ENCODE peak calls at places on chromosomes 11 and 22, in four cellular contexts. One of them, this sample, is unnamed.

GRCh38 chr11:110809800-110810199 is 97.6 kb upstream of the ARHGAP20 start:
- DNase-seq in prostate gland: no peak
- DNase-seq in NCI-H1930: no peak
- DNase-seq in T-cell: no peak
- DNase-seq in this sample: no peak

GRCh38 chr11:71180694-71181466 is 71.5 kb downstream of the SHANK2 start:
- DNase-seq in prostate gland: no peak
- DNase-seq in NCI-H1930: no peak
- DNase-seq in T-cell: no peak
- DNase-seq in this sample: no peak

GRCh38 chr11:124608146-124608545 is 3.1 kb upstream of the PANX3 start:
- DNase-seq in prostate gland: no peak
- DNase-seq in NCI-H1930: no peak
- DNase-seq in T-cell: no peak
- DNase-seq in this sample: no peak

GRCh38 chr11:61778920-61779650 is 13.3 kb downstream of the TMEM258 start:
- DNase-seq in prostate gland: no peak
- DNase-seq in NCI-H1930: no peak
- DNase-seq in T-cell: no peak
- DNase-seq in this sample: no peak

GRCh38 chr11:13972033-13972910 is 9.7 kb downstream of the SPON1 start:
- DNase-seq in prostate gland: peak; percentile 41
- DNase-seq in NCI-H1930: no peak
- DNase-seq in T-cell: no peak
- DNase-seq in this sample: no peak

GRCh38 chr11:61162092-61162935 is 1.1 kb upstream of the VPS37C start:
- DNase-seq in prostate gland: no peak
- DNase-seq in NCI-H1930: peak; percentile 48
- DNase-seq in T-cell: no peak
- DNase-seq in this sample: no peak

GRCh38 chr22:25141994-25142620 is 57.6 kb upstream of the CRYBB3 start:
- DNase-seq in prostate gland: no peak
- DNase-seq in NCI-H1930: no peak
- DNase-seq in T-cell: no peak
- DNase-seq in this sample: no peak

GRCh38 chr22:28560005-28560742 is 119.5 kb downstream of the TTC28 start:
- DNase-seq in prostate gland: no peak
- DNase-seq in NCI-H1930: no peak
- DNase-seq in T-cell: no peak
- DNase-seq in this sample: no peak

GRCh38 chr11:2518112-2518982 is 73.5 kb downstream of the KCNQ1 start:
- DNase-seq in prostate gland: no peak
- DNase-seq in NCI-H1930: no peak
- DNase-seq in T-cell: no peak
- DNase-seq in this sample: peak; percentile 34

GRCh38 chr11:100687630-100688395 is 725 bp downstream of the ARHGAP42 start:
- DNase-seq in prostate gland: peak; percentile 42
- DNase-seq in NCI-H1930: no peak
- DNase-seq in T-cell: no peak
- DNase-seq in this sample: peak; percentile 54

GRCh38 chr11:119697445-119697844 is 31.6 kb downstream of the NECTIN1 start:
- DNase-seq in prostate gland: no peak
- DNase-seq in NCI-H1930: no peak
- DNase-seq in T-cell: no peak
- DNase-seq in this sample: no peak

GRCh38 chr11:88553204-88553603 is 215.7 kb upstream of the CTSC start:
- DNase-seq in prostate gland: no peak
- DNase-seq in NCI-H1930: no peak
- DNase-seq in T-cell: no peak
- DNase-seq in this sample: no peak

GRCh38 chr11:33732176-33732575 is 4.0 kb downstream of the CD59 start:
- DNase-seq in prostate gland: no peak
- DNase-seq in NCI-H1930: no peak
- DNase-seq in T-cell: no peak
- DNase-seq in this sample: no peak

GRCh38 chr11:73236879-73237278 is 18.8 kb downstream of the P2RY2 start:
- DNase-seq in prostate gland: no peak
- DNase-seq in NCI-H1930: peak; percentile 13
- DNase-seq in T-cell: no peak
- DNase-seq in this sample: peak; percentile 70

GRCh38 chr11:65773784-65774411 is 6.9 kb downstream of the AP5B1 start:
- DNase-seq in prostate gland: no peak
- DNase-seq in NCI-H1930: no peak
- DNase-seq in T-cell: no peak
- DNase-seq in this sample: no peak

GRCh38 chr22:24803064-24803542 is 2.9 kb upstream of the SGSM1 start:
- DNase-seq in prostate gland: no peak
- DNase-seq in NCI-H1930: no peak
- DNase-seq in T-cell: no peak
- DNase-seq in this sample: no peak

GRCh38 chr22:36411589-36412258 is 24.0 kb upstream of the MYH9 start:
- DNase-seq in prostate gland: no peak
- DNase-seq in NCI-H1930: no peak
- DNase-seq in T-cell: no peak
- DNase-seq in this sample: no peak

GRCh38 chr22:47299211-47299878 is 536.9 kb downstream of the TBC1D22A start:
- DNase-seq in prostate gland: no peak
- DNase-seq in NCI-H1930: no peak
- DNase-seq in T-cell: no peak
- DNase-seq in this sample: no peak

GRCh38 chr22:23828800-23829680 is 9.8 kb downstream of the DERL3 start:
- DNase-seq in prostate gland: no peak
- DNase-seq in NCI-H1930: no peak
- DNase-seq in T-cell: no peak
- DNase-seq in this sample: peak; percentile 14

GRCh38 chr22:29814003-29814402 is 24.1 kb downstream of the ASCC2 start:
- DNase-seq in prostate gland: no peak
- DNase-seq in NCI-H1930: no peak
- DNase-seq in T-cell: no peak
- DNase-seq in this sample: no peak

GRCh38 chr22:19955241-19956128 is 13.9 kb upstream of the TXNRD2 start:
- DNase-seq in prostate gland: peak; percentile 58
- DNase-seq in NCI-H1930: no peak
- DNase-seq in T-cell: no peak
- DNase-seq in this sample: peak; percentile 37

GRCh38 chr11:125275905-125276634 is 111.5 kb downstream of the PKNOX2 start:
- DNase-seq in prostate gland: no peak
- DNase-seq in NCI-H1930: no peak
- DNase-seq in T-cell: no peak
- DNase-seq in this sample: no peak

GRCh38 chr11:10322401-10322800 is 17.5 kb downstream of the ADM start:
- DNase-seq in prostate gland: no peak
- DNase-seq in NCI-H1930: no peak
- DNase-seq in T-cell: no peak
- DNase-seq in this sample: no peak

GRCh38 chr11:47192111-47192510 is 5.9 kb upstream of the PACSIN3 start:
- DNase-seq in prostate gland: no peak
- DNase-seq in NCI-H1930: no peak
- DNase-seq in T-cell: no peak
- DNase-seq in this sample: no peak

GRCh38 chr11:102806296-102806695 is 8.3 kb upstream of the MMP1 start:
- DNase-seq in prostate gland: no peak
- DNase-seq in NCI-H1930: no peak
- DNase-seq in T-cell: no peak
- DNase-seq in this sample: no peak

GRCh38 chr11:86499723-86500129 is 125.0 kb downstream of the CCDC81 start:
- DNase-seq in prostate gland: no peak
- DNase-seq in NCI-H1930: no peak
- DNase-seq in T-cell: no peak
- DNase-seq in this sample: no peak

GRCh38 chr11:2513441-2513840 is 68.6 kb downstream of the KCNQ1 start:
- DNase-seq in prostate gland: no peak
- DNase-seq in NCI-H1930: no peak
- DNase-seq in T-cell: no peak
- DNase-seq in this sample: no peak

GRCh38 chr22:32827061-32827602 is 25.6 kb downstream of the TIMP3 start:
- DNase-seq in prostate gland: peak; percentile 76
- DNase-seq in NCI-H1930: no peak
- DNase-seq in T-cell: no peak
- DNase-seq in this sample: no peak

GRCh38 chr22:17400305-17400704 is 31.0 kb downstream of the CECR2 start:
- DNase-seq in prostate gland: no peak
- DNase-seq in NCI-H1930: no peak
- DNase-seq in T-cell: no peak
- DNase-seq in this sample: no peak

GRCh38 chr11:112856591-112856990 is 104.6 kb upstream of the NCAM1 start:
- DNase-seq in prostate gland: no peak
- DNase-seq in NCI-H1930: no peak
- DNase-seq in T-cell: no peak
- DNase-seq in this sample: no peak

GRCh38 chr22:20239951-20240773 is 28.0 kb downstream of the RTN4R start:
- DNase-seq in prostate gland: no peak
- DNase-seq in NCI-H1930: no peak
- DNase-seq in T-cell: no peak
- DNase-seq in this sample: no peak

GRCh38 chr11:17314232-17314547 is 37.4 kb upstream of the NCR3LG1 start:
- DNase-seq in prostate gland: no peak
- DNase-seq in NCI-H1930: no peak
- DNase-seq in T-cell: no peak
- DNase-seq in this sample: no peak

GRCh38 chr22:50111056-50111455 is 21.2 kb downstream of the MOV10L1 start:
- DNase-seq in prostate gland: no peak
- DNase-seq in NCI-H1930: no peak
- DNase-seq in T-cell: no peak
- DNase-seq in this sample: no peak

GRCh38 chr11:3920148-3920852 is 64.8 kb downstream of the STIM1 start:
- DNase-seq in prostate gland: no peak
- DNase-seq in NCI-H1930: no peak
- DNase-seq in T-cell: peak; percentile 39
- DNase-seq in this sample: peak; percentile 54

GRCh38 chr11:91231226-91231625 is 993.4 kb upstream of the FAT3 start:
- DNase-seq in prostate gland: no peak
- DNase-seq in NCI-H1930: no peak
- DNase-seq in T-cell: no peak
- DNase-seq in this sample: no peak

GRCh38 chr11:93073026-93073425 is 103.6 kb downstream of the MTNR1B start:
- DNase-seq in prostate gland: no peak
- DNase-seq in NCI-H1930: no peak
- DNase-seq in T-cell: no peak
- DNase-seq in this sample: no peak

GRCh38 chr11:110242188-110242587 is 54.2 kb downstream of the RDX start:
- DNase-seq in prostate gland: no peak
- DNase-seq in NCI-H1930: no peak
- DNase-seq in T-cell: no peak
- DNase-seq in this sample: no peak

GRCh38 chr22:20488946-20489345 is 6.6 kb downstream of the KLHL22 start:
- DNase-seq in prostate gland: no peak
- DNase-seq in NCI-H1930: no peak
- DNase-seq in T-cell: no peak
- DNase-seq in this sample: no peak

GRCh38 chr11:11265320-11265719 is 87.7 kb downstream of the CSNK2A3 start:
- DNase-seq in prostate gland: no peak
- DNase-seq in NCI-H1930: no peak
- DNase-seq in T-cell: no peak
- DNase-seq in this sample: no peak

This sample was measured in lower lobe of right lung.